ENCODE peak calls at places on chromosomes 12 and 14, in four cellular contexts. P, U, Z and S are unnamed samples.

GRCh38 chr12:7150841-7151240 is 20.7 kb downstream of the CLSTN3 start:
- DNase-seq in U (no peak), P (no peak), Z (no peak), S (no peak)

GRCh38 chr14:90378249-90378648 is 18.6 kb upstream of the CALM1 start:
- DNase-seq in Z (no peak), P (no peak), U (no peak), S (no peak)

GRCh38 chr12:112162261-112162790 is 37.0 kb downstream of the TRAFD1 start:
- DNase-seq in P (no peak), U (no peak), Z (no peak), S (no peak)

GRCh38 chr12:107126688-107127481 is 33.5 kb upstream of the CRY1 start:
- DNase-seq in U (peak; percentile 4), Z (no peak), P (no peak), S (peak; percentile 56)

GRCh38 chr14:50978888-50979287 is 34.6 kb upstream of the PYGL start:
- DNase-seq in U (no peak), P (no peak), Z (no peak), S (no peak)

GRCh38 chr14:58898655-58899316 is 261.0 kb downstream of the DACT1 start:
- DNase-seq in U (no peak), Z (peak; percentile 89), P (peak; percentile 99), S (peak; percentile 93)

GRCh38 chr14:85535916-85536834 is 6.2 kb downstream of the FLRT2 start:
- DNase-seq in Z (peak; percentile 76), P (peak; percentile 48), U (no peak), S (peak; percentile 92)

GRCh38 chr14:65297744-65298143 is 114.8 kb upstream of the FUT8 start:
- DNase-seq in P (no peak), U (no peak), Z (no peak), S (no peak)

GRCh38 chr14:72611956-72612500 is 281.9 kb downstream of the DPF3 start:
- DNase-seq in Z (no peak), U (no peak), P (no peak), S (no peak)

GRCh38 chr12:105470601-105471000 is 140.1 kb downstream of the C12orf75 start:
- DNase-seq in Z (no peak), P (no peak), U (no peak), S (no peak)

GRCh38 chr12:20520572-20520971 is 152.2 kb downstream of the PDE3A start:
- DNase-seq in U (no peak), P (no peak), Z (no peak), S (no peak)

GRCh38 chr12:51924551-51925399 is 17.5 kb downstream of the ACVRL1 start:
- DNase-seq in P (no peak), U (no peak), Z (no peak), S (no peak)

GRCh38 chr12:102691773-102692555 is 211.6 kb upstream of the IGF1 start:
- DNase-seq in Z (no peak), P (no peak), U (no peak), S (no peak)

GRCh38 chr12:89153341-89153740 is 199.0 kb downstream of the DUSP6 start:
- DNase-seq in Z (no peak), P (no peak), U (no peak), S (peak; percentile 10)

GRCh38 chr12:48998497-48999353 is 450 bp downstream of the DDN start:
- DNase-seq in Z (peak; percentile 26), U (no peak), P (no peak), S (peak; percentile 65)

DNA sequence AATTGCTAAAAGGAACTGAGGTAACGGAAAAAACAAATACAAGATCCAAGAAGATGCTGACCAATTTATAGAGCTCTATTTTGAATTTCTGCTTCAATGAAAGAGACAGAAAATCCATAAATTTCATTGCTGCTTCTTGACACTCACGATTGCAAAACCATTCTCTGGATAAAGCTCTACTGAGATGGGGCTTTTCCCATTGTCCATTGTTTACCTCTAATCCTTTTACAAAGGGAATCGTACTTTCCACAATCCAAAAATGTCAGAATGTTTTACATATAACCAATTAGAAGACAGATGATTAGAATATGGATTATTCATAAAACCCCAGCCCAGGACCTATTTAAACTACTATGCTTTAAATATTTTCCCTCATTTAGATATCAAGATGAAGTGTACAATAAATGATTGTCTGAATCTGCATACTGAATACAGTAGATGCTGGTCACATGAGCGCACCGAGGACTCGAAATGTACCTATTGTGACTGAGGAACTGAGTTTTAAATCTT is 16.7 kb upstream of the TMCC3 start:
- DNase-seq in P (no peak), U (no peak), Z (no peak), S (no peak)
- TF ChIP-seq EZH2 in P (no peak), U (no peak), Z (no peak), S (no peak)

DNA sequence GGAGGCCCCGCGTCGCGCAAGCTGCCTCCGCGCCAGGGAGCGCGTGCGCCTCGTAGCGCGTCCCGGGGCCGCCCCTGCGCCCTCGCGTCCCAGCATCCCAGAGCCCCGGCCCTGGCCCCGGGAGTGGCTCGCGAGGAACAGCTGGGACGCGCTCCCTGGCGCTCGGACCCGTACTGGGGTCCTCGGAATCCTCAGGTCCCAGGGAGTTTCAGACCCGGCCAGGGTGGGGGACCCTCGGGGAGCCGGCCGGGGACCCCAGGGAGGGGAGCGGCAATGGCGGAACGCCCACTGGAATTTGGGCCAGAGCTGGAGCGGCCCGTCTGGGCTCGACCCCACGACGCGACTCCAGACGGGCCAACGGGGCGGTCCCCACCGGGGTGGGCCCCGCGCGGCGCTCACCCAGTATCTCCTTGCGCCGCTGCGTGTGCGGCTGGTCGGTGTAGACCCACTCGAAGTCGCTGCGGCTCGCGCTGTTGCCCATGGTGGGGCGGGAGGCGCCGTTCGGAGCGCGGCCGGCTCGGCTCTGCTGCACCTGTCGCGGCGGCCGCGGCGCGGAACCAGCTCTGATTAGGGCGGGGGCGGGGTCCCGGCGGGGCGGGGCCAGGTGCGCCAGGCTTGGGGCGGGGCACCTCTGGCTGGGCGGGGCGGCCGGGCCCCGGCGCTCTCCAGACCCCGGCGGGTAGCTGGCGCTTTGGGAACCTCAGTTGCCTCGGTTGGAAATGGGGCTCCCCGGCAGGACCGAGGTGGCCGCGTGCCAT is at the start of gene DEGS2:
- DNase-seq in P (no peak), U (no peak), Z (no peak), S (peak; percentile 37)
- TF ChIP-seq EZH2 in P (no peak), U (no peak), Z (peak; percentile 23), S (no peak)

DNA sequence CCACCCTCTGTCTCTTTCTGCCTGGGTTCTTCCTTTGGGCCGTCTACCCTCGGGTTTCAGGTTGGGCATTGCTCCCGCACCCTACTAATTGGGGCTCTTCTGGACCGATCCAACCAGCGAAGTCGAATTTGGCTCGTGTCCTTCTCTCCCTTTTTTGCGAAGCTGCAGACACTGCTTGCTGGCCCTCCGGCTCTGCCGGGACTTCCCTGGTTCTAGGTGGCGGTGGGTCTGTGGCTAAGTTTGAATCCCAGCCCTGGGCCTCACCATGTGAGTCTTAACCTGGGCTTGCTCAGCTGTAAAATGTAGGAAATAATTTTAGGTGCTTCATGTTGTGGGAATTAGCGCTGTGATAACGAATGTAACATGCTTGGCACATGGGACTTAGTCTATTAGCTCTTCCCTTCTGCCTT is 418 bp upstream of the CISTR start:
- DNase-seq in Z (no peak), U (no peak), P (no peak), S (no peak)
- TF ChIP-seq EZH2 in Z (no peak), U (no peak), P (peak; percentile 90), S (no peak)

DNA sequence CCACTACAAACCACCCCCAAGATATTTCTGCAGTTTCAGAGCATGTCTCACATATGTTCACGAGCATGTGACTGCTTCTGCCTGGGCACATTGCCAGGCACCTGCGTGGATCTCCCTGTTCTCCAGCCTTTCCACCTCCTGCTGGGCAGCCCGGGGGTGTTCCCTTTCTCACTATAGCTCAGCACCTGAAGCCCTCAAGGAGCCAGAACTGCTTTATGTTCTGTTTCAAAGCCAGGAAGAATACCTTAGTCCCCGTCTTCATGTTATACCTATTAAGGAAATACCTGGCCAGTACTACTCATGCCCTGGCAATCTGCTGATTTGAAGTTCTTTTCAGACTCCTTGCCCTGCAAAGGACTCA is 4.2 kb upstream of the FGF6 start:
- DNase-seq in U (no peak), Z (no peak), P (no peak), S (no peak)
- TF ChIP-seq EZH2 in U (no peak), Z (no peak), P (no peak), S (no peak)

GRCh38 chr12:65278576-65279386 is at the start of gene MSRB3:
- DNase-seq in P (peak; percentile 67), U (peak; percentile 19), Z (peak; percentile 78), S (peak; percentile 91)

GRCh38 chr12:65277994-65278575 is 398 bp upstream of the MSRB3 start:
- DNase-seq in Z (no peak), U (no peak), P (no peak), S (no peak)

GRCh38 chr12:65276923-65277322 is 1.6 kb upstream of the MSRB3 start:
- DNase-seq in Z (no peak), U (no peak), P (no peak), S (no peak)

GRCh38 chr12:65280306-65280705 is 1.8 kb downstream of the MSRB3 start:
- DNase-seq in U (no peak), P (no peak), Z (peak; percentile 18), S (peak; percentile 43)

GRCh38 chr12:65279387-65280112 is 1.1 kb downstream of the MSRB3 start:
- DNase-seq in Z (peak; percentile 28), U (no peak), P (no peak), S (no peak)
- TF ChIP-seq EZH2 in Z (no peak), U (no peak), P (no peak), S (no peak)

GRCh38 chr12:53756300-53757094 is 4.7 kb upstream of the CISTR start:
- DNase-seq in Z (no peak), U (no peak), P (no peak), S (no peak)
- TF ChIP-seq EZH2 in Z (no peak), U (no peak), P (no peak), S (no peak)

GRCh38 chr14:100586520-100587247 is 533 bp downstream of the BEGAIN start:
- DNase-seq in P (peak; percentile 34), U (peak; percentile 67), Z (no peak), S (peak; percentile 49)
- TF ChIP-seq EZH2 in P (peak; percentile 31), U (no peak), Z (no peak), S (no peak)

GRCh38 chr12:113477171-113477841 is 5.6 kb upstream of the LHX5 start:
- DNase-seq in U (no peak), Z (no peak), P (no peak), S (no peak)

GRCh38 chr12:113477842-113478215 is 6.2 kb upstream of the LHX5 start:
- DNase-seq in P (no peak), U (no peak), Z (no peak), S (no peak)

GRCh38 chr12:113479578-113480335 is 8.1 kb upstream of the LHX5 start:
- DNase-seq in P (peak; percentile 15), U (no peak), Z (peak; percentile 34), S (peak; percentile 62)

GRCh38 chr12:113479193-113479577 is 7.5 kb upstream of the LHX5 start:
- DNase-seq in Z (no peak), U (no peak), P (no peak), S (no peak)

GRCh38 chr12:113478351-113479011 is 6.8 kb upstream of the LHX5 start:
- DNase-seq in Z (no peak), U (no peak), P (no peak), S (no peak)
- TF ChIP-seq EZH2 in Z (peak; percentile 57), U (no peak), P (peak; percentile 56), S (peak; percentile 95)

GRCh38 chr12:57224973-57225679 is 4.4 kb upstream of the SHMT2 start:
- DNase-seq in P (no peak), Z (peak; percentile 32), U (no peak), S (peak; percentile 65)
- TF ChIP-seq EZH2 in P (peak; percentile 36), Z (no peak), U (no peak), S (no peak)